ENCODE peak calls at places on chromosome 12, in five cellular contexts. One of them, this sample, is unnamed.

GRCh38 chr12:115623764-115624334 is 653.6 kb downstream of the MED13L start:
- DNase-seq in CD8-positive, alpha-beta T cell: no peak
- DNase-seq in RWPE1: no peak
- DNase-seq in H9: peak
- DNase-seq in choroid plexus epithelial cell: no peak
- DNase-seq in this sample: no peak

GRCh38 chr12:72679147-72679757 is 407.1 kb downstream of the TRHDE start:
- DNase-seq in CD8-positive, alpha-beta T cell: no peak
- DNase-seq in RWPE1: no peak
- DNase-seq in H9: no peak
- DNase-seq in choroid plexus epithelial cell: no peak
- DNase-seq in this sample: no peak

GRCh38 chr12:15600223-15600935 is 188.8 kb downstream of the EPS8 start:
- DNase-seq in CD8-positive, alpha-beta T cell: no peak
- DNase-seq in RWPE1: no peak
- DNase-seq in H9: no peak
- DNase-seq in choroid plexus epithelial cell: no peak
- DNase-seq in this sample: peak

GRCh38 chr12:109725321-109726105 is 11.9 kb downstream of the FAM222A start:
- DNase-seq in CD8-positive, alpha-beta T cell: no peak
- DNase-seq in RWPE1: no peak
- DNase-seq in H9: no peak
- DNase-seq in choroid plexus epithelial cell: no peak
- DNase-seq in this sample: no peak

GRCh38 chr12:75115748-75116147 is 93.9 kb downstream of the KCNC2 start:
- DNase-seq in CD8-positive, alpha-beta T cell: no peak
- DNase-seq in RWPE1: no peak
- DNase-seq in H9: no peak
- DNase-seq in choroid plexus epithelial cell: no peak
- DNase-seq in this sample: no peak

GRCh38 chr12:52201520-52201839 is 9.7 kb upstream of the KRT80 start:
- DNase-seq in CD8-positive, alpha-beta T cell: no peak
- DNase-seq in RWPE1: no peak
- DNase-seq in H9: no peak
- DNase-seq in choroid plexus epithelial cell: no peak
- DNase-seq in this sample: no peak

GRCh38 chr12:124715121-124715990 is 147.9 kb upstream of the NCOR2 start:
- DNase-seq in CD8-positive, alpha-beta T cell: no peak
- DNase-seq in RWPE1: peak
- DNase-seq in H9: no peak
- DNase-seq in choroid plexus epithelial cell: peak
- DNase-seq in this sample: peak

GRCh38 chr12:116604883-116605641 is 45.9 kb downstream of the MAP1LC3B2 start:
- DNase-seq in CD8-positive, alpha-beta T cell: no peak
- DNase-seq in RWPE1: no peak
- DNase-seq in H9: no peak
- DNase-seq in choroid plexus epithelial cell: no peak
- DNase-seq in this sample: no peak

GRCh38 chr12:115597157-115597712 is 680.3 kb downstream of the MED13L start:
- DNase-seq in CD8-positive, alpha-beta T cell: no peak
- DNase-seq in RWPE1: peak
- DNase-seq in H9: no peak
- DNase-seq in choroid plexus epithelial cell: peak
- DNase-seq in this sample: peak

GRCh38 chr12:8556748-8557147 is 16.0 kb upstream of the CLEC4E start:
- DNase-seq in CD8-positive, alpha-beta T cell: no peak
- DNase-seq in RWPE1: no peak
- DNase-seq in H9: no peak
- DNase-seq in choroid plexus epithelial cell: no peak
- DNase-seq in this sample: peak

GRCh38 chr12:12384601-12385321 is 27.9 kb downstream of the BORCS5 start:
- DNase-seq in CD8-positive, alpha-beta T cell: peak
- DNase-seq in RWPE1: no peak
- DNase-seq in H9: peak
- DNase-seq in choroid plexus epithelial cell: peak
- DNase-seq in this sample: no peak

GRCh38 chr12:153080-153746 is 60.7 kb downstream of the SLC6A12 start:
- DNase-seq in CD8-positive, alpha-beta T cell: peak
- DNase-seq in RWPE1: peak
- DNase-seq in H9: peak
- DNase-seq in choroid plexus epithelial cell: peak
- DNase-seq in this sample: peak

GRCh38 chr12:52566847-52567291 is 6.8 kb downstream of the KRT74 start:
- DNase-seq in CD8-positive, alpha-beta T cell: peak
- DNase-seq in RWPE1: no peak
- DNase-seq in H9: no peak
- DNase-seq in choroid plexus epithelial cell: no peak
- DNase-seq in this sample: no peak

GRCh38 chr12:40446385-40446784 is 221.6 kb downstream of the LRRK2 start:
- DNase-seq in CD8-positive, alpha-beta T cell: no peak
- DNase-seq in RWPE1: peak
- DNase-seq in H9: no peak
- DNase-seq in choroid plexus epithelial cell: peak
- DNase-seq in this sample: peak

GRCh38 chr12:115953450-115953849 is 324.0 kb downstream of the MED13L start:
- DNase-seq in CD8-positive, alpha-beta T cell: no peak
- DNase-seq in RWPE1: no peak
- DNase-seq in H9: no peak
- DNase-seq in choroid plexus epithelial cell: no peak
- DNase-seq in this sample: no peak

GRCh38 chr12:11624126-11624525 is 25.3 kb upstream of the ETV6 start:
- DNase-seq in CD8-positive, alpha-beta T cell: no peak
- DNase-seq in RWPE1: no peak
- DNase-seq in H9: no peak
- DNase-seq in choroid plexus epithelial cell: no peak
- DNase-seq in this sample: no peak

GRCh38 chr12:48286665-48287064 is 64.1 kb downstream of the ZNF641 start:
- DNase-seq in CD8-positive, alpha-beta T cell: no peak
- DNase-seq in RWPE1: no peak
- DNase-seq in H9: no peak
- DNase-seq in choroid plexus epithelial cell: peak
- DNase-seq in this sample: no peak

GRCh38 chr12:96263449-96263902 is 69.3 kb downstream of the ELK3 start:
- DNase-seq in CD8-positive, alpha-beta T cell: no peak
- DNase-seq in RWPE1: no peak
- DNase-seq in H9: no peak
- DNase-seq in choroid plexus epithelial cell: peak
- DNase-seq in this sample: no peak

GRCh38 chr12:96261557-96261956 is 67.4 kb downstream of the ELK3 start:
- DNase-seq in CD8-positive, alpha-beta T cell: no peak
- DNase-seq in RWPE1: peak
- DNase-seq in H9: no peak
- DNase-seq in choroid plexus epithelial cell: no peak
- DNase-seq in this sample: peak

GRCh38 chr12:96265400-96265799 is 71.2 kb downstream of the ELK3 start:
- DNase-seq in CD8-positive, alpha-beta T cell: no peak
- DNase-seq in RWPE1: no peak
- DNase-seq in H9: no peak
- DNase-seq in choroid plexus epithelial cell: no peak
- DNase-seq in this sample: no peak

GRCh38 chr12:96265836-96266235 is 71.7 kb downstream of the ELK3 start:
- DNase-seq in CD8-positive, alpha-beta T cell: no peak
- DNase-seq in RWPE1: no peak
- DNase-seq in H9: no peak
- DNase-seq in choroid plexus epithelial cell: no peak
- DNase-seq in this sample: no peak

GRCh38 chr12:96266238-96266637 is 72.1 kb downstream of the ELK3 start:
- DNase-seq in CD8-positive, alpha-beta T cell: no peak
- DNase-seq in RWPE1: no peak
- DNase-seq in H9: no peak
- DNase-seq in choroid plexus epithelial cell: no peak
- DNase-seq in this sample: no peak
- TF ChIP-seq CTCF in CD8-positive, alpha-beta T cell: no peak
- TF ChIP-seq CTCF in RWPE1: no peak
- TF ChIP-seq CTCF in H9: no peak
- TF ChIP-seq CTCF in choroid plexus epithelial cell: no peak
- TF ChIP-seq CTCF in this sample: no peak

GRCh38 chr12:132075714-132076553 is 68.2 kb downstream of the DDX51 start:
- DNase-seq in CD8-positive, alpha-beta T cell: no peak
- DNase-seq in RWPE1: no peak
- DNase-seq in H9: no peak
- DNase-seq in choroid plexus epithelial cell: no peak
- DNase-seq in this sample: no peak
- TF ChIP-seq CTCF in CD8-positive, alpha-beta T cell: no peak
- TF ChIP-seq CTCF in RWPE1: no peak
- TF ChIP-seq CTCF in H9: peak
- TF ChIP-seq CTCF in choroid plexus epithelial cell: no peak
- TF ChIP-seq CTCF in this sample: no peak

GRCh38 chr12:98154850-98155249 is 360.5 kb upstream of the TMPO start:
- DNase-seq in CD8-positive, alpha-beta T cell: no peak
- DNase-seq in RWPE1: no peak
- DNase-seq in H9: peak
- DNase-seq in choroid plexus epithelial cell: peak
- DNase-seq in this sample: peak
- TF ChIP-seq CTCF in CD8-positive, alpha-beta T cell: no peak
- TF ChIP-seq CTCF in RWPE1: no peak
- TF ChIP-seq CTCF in H9: peak
- TF ChIP-seq CTCF in choroid plexus epithelial cell: peak
- TF ChIP-seq CTCF in this sample: peak

DNA sequence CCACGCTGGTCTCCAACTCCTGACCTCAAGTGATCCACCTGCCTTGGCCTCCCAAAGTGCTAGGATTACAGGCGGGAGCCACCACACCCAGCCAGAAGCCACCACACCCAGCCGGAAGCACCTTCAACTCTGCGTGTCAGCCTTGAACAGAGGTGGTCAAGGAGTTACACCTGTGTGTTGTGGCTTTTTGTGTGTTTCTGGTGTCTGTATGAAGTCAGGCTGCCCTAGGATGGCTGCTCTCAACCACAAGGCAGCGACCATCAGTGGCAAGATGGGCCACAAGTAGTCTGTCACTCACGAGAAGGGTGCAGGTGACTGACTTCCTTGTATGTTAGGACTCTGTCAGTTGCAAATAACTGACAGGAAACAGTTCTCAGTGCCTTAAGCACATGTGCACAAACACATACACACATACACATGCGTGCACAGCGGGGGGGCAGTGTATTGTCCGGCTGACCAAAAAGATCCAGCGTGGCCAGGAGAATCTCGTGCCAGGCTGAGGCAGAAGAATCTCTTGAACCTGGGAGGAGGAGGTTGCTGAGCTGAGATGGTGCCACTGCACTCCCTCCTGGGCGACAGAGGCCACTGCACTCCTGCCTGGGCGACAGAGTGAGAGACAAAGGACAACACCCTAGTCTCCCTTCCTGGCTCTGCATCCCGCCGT is 13.5 kb downstream of the P2RX4 start:
- DNase-seq in CD8-positive, alpha-beta T cell: peak
- DNase-seq in RWPE1: no peak
- DNase-seq in H9: peak
- DNase-seq in choroid plexus epithelial cell: peak
- DNase-seq in this sample: no peak
- TF ChIP-seq CTCF in CD8-positive, alpha-beta T cell: peak
- TF ChIP-seq CTCF in RWPE1: no peak
- TF ChIP-seq CTCF in H9: peak
- TF ChIP-seq CTCF in choroid plexus epithelial cell: peak
- TF ChIP-seq CTCF in this sample: peak

GRCh38 chr12:105235747-105236476 is at the start of gene APPL2:
- DNase-seq in CD8-positive, alpha-beta T cell: peak
- DNase-seq in RWPE1: peak
- DNase-seq in H9: peak
- DNase-seq in choroid plexus epithelial cell: peak
- DNase-seq in this sample: peak
- TF ChIP-seq CTCF in CD8-positive, alpha-beta T cell: no peak
- TF ChIP-seq CTCF in RWPE1: peak
- TF ChIP-seq CTCF in H9: peak
- TF ChIP-seq CTCF in choroid plexus epithelial cell: no peak
- TF ChIP-seq CTCF in this sample: peak

GRCh38 chr12:121953695-121954094 is 35.3 kb downstream of the CFAP251 start:
- DNase-seq in CD8-positive, alpha-beta T cell: no peak
- DNase-seq in RWPE1: no peak
- DNase-seq in H9: no peak
- DNase-seq in choroid plexus epithelial cell: no peak
- DNase-seq in this sample: peak

GRCh38 chr12:121958521-121959240 is 40.3 kb downstream of the CFAP251 start:
- DNase-seq in CD8-positive, alpha-beta T cell: no peak
- DNase-seq in RWPE1: no peak
- DNase-seq in H9: no peak
- DNase-seq in choroid plexus epithelial cell: peak
- DNase-seq in this sample: no peak

GRCh38 chr12:121957831-121958515 is 39.6 kb downstream of the CFAP251 start:
- DNase-seq in CD8-positive, alpha-beta T cell: no peak
- DNase-seq in RWPE1: no peak
- DNase-seq in H9: no peak
- DNase-seq in choroid plexus epithelial cell: no peak
- DNase-seq in this sample: no peak

GRCh38 chr12:121955258-121956040 is 37.1 kb downstream of the CFAP251 start:
- DNase-seq in CD8-positive, alpha-beta T cell: no peak
- DNase-seq in RWPE1: no peak
- DNase-seq in H9: no peak
- DNase-seq in choroid plexus epithelial cell: peak
- DNase-seq in this sample: no peak

GRCh38 chr12:121956041-121956341 is 37.6 kb downstream of the CFAP251 start:
- DNase-seq in CD8-positive, alpha-beta T cell: no peak
- DNase-seq in RWPE1: no peak
- DNase-seq in H9: no peak
- DNase-seq in choroid plexus epithelial cell: no peak
- DNase-seq in this sample: no peak
- TF ChIP-seq CTCF in CD8-positive, alpha-beta T cell: no peak
- TF ChIP-seq CTCF in RWPE1: no peak
- TF ChIP-seq CTCF in H9: peak
- TF ChIP-seq CTCF in choroid plexus epithelial cell: no peak
- TF ChIP-seq CTCF in this sample: no peak

DNA sequence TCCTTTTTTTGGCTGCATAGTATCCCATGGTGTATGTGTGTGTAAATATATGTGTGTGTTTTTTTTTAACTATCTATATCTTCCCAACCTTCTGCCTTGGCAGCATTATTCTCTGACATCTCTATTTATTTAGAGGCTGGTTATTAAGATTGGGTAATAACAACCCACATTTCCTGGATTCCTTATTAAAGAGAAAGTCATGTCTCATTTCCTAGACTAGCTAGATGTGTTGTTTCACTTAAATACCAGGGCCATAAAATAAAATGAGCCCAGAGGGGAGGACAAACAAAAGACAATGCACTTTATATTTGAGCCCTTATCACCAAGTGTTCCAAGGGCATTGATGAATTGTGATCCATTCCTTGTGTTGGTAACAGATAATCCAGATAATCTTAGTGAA is 169.1 kb downstream of the SLC5A8 start:
- DNase-seq in CD8-positive, alpha-beta T cell: no peak
- DNase-seq in RWPE1: no peak
- DNase-seq in H9: no peak
- DNase-seq in choroid plexus epithelial cell: no peak
- DNase-seq in this sample: peak
- TF ChIP-seq CTCF in CD8-positive, alpha-beta T cell: no peak
- TF ChIP-seq CTCF in RWPE1: no peak
- TF ChIP-seq CTCF in H9: no peak
- TF ChIP-seq CTCF in choroid plexus epithelial cell: no peak
- TF ChIP-seq CTCF in this sample: no peak

GRCh38 chr12:2691001-2691339 is 103.8 kb upstream of the FKBP4 start:
- DNase-seq in CD8-positive, alpha-beta T cell: peak
- DNase-seq in RWPE1: no peak
- DNase-seq in H9: peak
- DNase-seq in choroid plexus epithelial cell: peak
- DNase-seq in this sample: peak
- TF ChIP-seq CTCF in CD8-positive, alpha-beta T cell: no peak
- TF ChIP-seq CTCF in RWPE1: no peak
- TF ChIP-seq CTCF in H9: peak
- TF ChIP-seq CTCF in choroid plexus epithelial cell: peak
- TF ChIP-seq CTCF in this sample: no peak

GRCh38 chr12:121688966-121689365 is 19.5 kb upstream of the MORN3 start:
- DNase-seq in CD8-positive, alpha-beta T cell: no peak
- DNase-seq in RWPE1: no peak
- DNase-seq in H9: no peak
- DNase-seq in choroid plexus epithelial cell: no peak
- DNase-seq in this sample: no peak
- TF ChIP-seq CTCF in CD8-positive, alpha-beta T cell: no peak
- TF ChIP-seq CTCF in RWPE1: no peak
- TF ChIP-seq CTCF in H9: no peak
- TF ChIP-seq CTCF in choroid plexus epithelial cell: no peak
- TF ChIP-seq CTCF in this sample: no peak

GRCh38 chr12:3303410-3304136 is 187.4 kb upstream of the PRMT8 start:
- DNase-seq in CD8-positive, alpha-beta T cell: no peak
- DNase-seq in RWPE1: no peak
- DNase-seq in H9: peak
- DNase-seq in choroid plexus epithelial cell: peak
- DNase-seq in this sample: peak
- TF ChIP-seq CTCF in CD8-positive, alpha-beta T cell: no peak
- TF ChIP-seq CTCF in RWPE1: no peak
- TF ChIP-seq CTCF in H9: peak
- TF ChIP-seq CTCF in choroid plexus epithelial cell: peak
- TF ChIP-seq CTCF in this sample: peak

This sample was measured in bronchial epithelial cell.